ENCODE peak calls at places on chromosomes 3 and 15, in four cellular contexts. One of them, this sample, is unnamed.

GRCh38 chr3:37811625-37812356 is 49.9 kb upstream of the CTDSPL start:
- DNase-seq in GM12891: no peak
- DNase-seq in stimulated activated CD8-positive, alpha-beta memory T cell treated with anti-CD3 and anti-CD28 coated beads, Interleukin-2, amount 100 ng/mL, for 48 hours: no peak
- DNase-seq in EH: no peak
- DNase-seq in this sample: no peak

GRCh38 chr15:55526559-55527036 is 18.6 kb upstream of the DNAAF4 start:
- DNase-seq in GM12891: peak
- DNase-seq in stimulated activated CD8-positive, alpha-beta memory T cell treated with anti-CD3 and anti-CD28 coated beads, Interleukin-2, amount 100 ng/mL, for 48 hours: no peak
- DNase-seq in EH: peak
- DNase-seq in this sample: peak

GRCh38 chr15:84874991-84875390 is 9.5 kb upstream of the SLC28A1 start:
- DNase-seq in GM12891: no peak
- DNase-seq in stimulated activated CD8-positive, alpha-beta memory T cell treated with anti-CD3 and anti-CD28 coated beads, Interleukin-2, amount 100 ng/mL, for 48 hours: no peak
- DNase-seq in EH: no peak
- DNase-seq in this sample: no peak

GRCh38 chr15:44545934-44546802 is 9.2 kb downstream of the EIF3J start:
- DNase-seq in GM12891: no peak
- DNase-seq in stimulated activated CD8-positive, alpha-beta memory T cell treated with anti-CD3 and anti-CD28 coated beads, Interleukin-2, amount 100 ng/mL, for 48 hours: no peak
- DNase-seq in EH: peak
- DNase-seq in this sample: peak

GRCh38 chr3:112610121-112610520 is 30.8 kb downstream of the CCDC80 start:
- DNase-seq in GM12891: no peak
- DNase-seq in stimulated activated CD8-positive, alpha-beta memory T cell treated with anti-CD3 and anti-CD28 coated beads, Interleukin-2, amount 100 ng/mL, for 48 hours: no peak
- DNase-seq in EH: peak
- DNase-seq in this sample: no peak

GRCh38 chr15:45919806-45920205 is 285.0 kb downstream of the SQOR start:
- DNase-seq in GM12891: no peak
- DNase-seq in stimulated activated CD8-positive, alpha-beta memory T cell treated with anti-CD3 and anti-CD28 coated beads, Interleukin-2, amount 100 ng/mL, for 48 hours: no peak
- DNase-seq in EH: peak
- DNase-seq in this sample: peak

GRCh38 chr15:49693491-49693890 is 72.6 kb downstream of the DTWD1 start:
- DNase-seq in GM12891: no peak
- DNase-seq in stimulated activated CD8-positive, alpha-beta memory T cell treated with anti-CD3 and anti-CD28 coated beads, Interleukin-2, amount 100 ng/mL, for 48 hours: no peak
- DNase-seq in EH: peak
- DNase-seq in this sample: no peak

GRCh38 chr3:8552223-8552762 is 50.7 kb downstream of the LMCD1 start:
- DNase-seq in GM12891: no peak
- DNase-seq in stimulated activated CD8-positive, alpha-beta memory T cell treated with anti-CD3 and anti-CD28 coated beads, Interleukin-2, amount 100 ng/mL, for 48 hours: no peak
- DNase-seq in EH: no peak
- DNase-seq in this sample: no peak

GRCh38 chr15:73442968-73443367 is at the start of gene REC114:
- DNase-seq in GM12891: no peak
- DNase-seq in stimulated activated CD8-positive, alpha-beta memory T cell treated with anti-CD3 and anti-CD28 coated beads, Interleukin-2, amount 100 ng/mL, for 48 hours: no peak
- DNase-seq in EH: no peak
- DNase-seq in this sample: no peak

GRCh38 chr3:177831361-177831760 is 634.1 kb upstream of the TBL1XR1 start:
- DNase-seq in GM12891: no peak
- DNase-seq in stimulated activated CD8-positive, alpha-beta memory T cell treated with anti-CD3 and anti-CD28 coated beads, Interleukin-2, amount 100 ng/mL, for 48 hours: no peak
- DNase-seq in EH: no peak
- DNase-seq in this sample: no peak

GRCh38 chr3:27252646-27253045 is 116.5 kb downstream of the NEK10 start:
- DNase-seq in GM12891: no peak
- DNase-seq in stimulated activated CD8-positive, alpha-beta memory T cell treated with anti-CD3 and anti-CD28 coated beads, Interleukin-2, amount 100 ng/mL, for 48 hours: no peak
- DNase-seq in EH: no peak
- DNase-seq in this sample: no peak

GRCh38 chr3:15281817-15282216 is 50.6 kb downstream of the SH3BP5 start:
- DNase-seq in GM12891: no peak
- DNase-seq in stimulated activated CD8-positive, alpha-beta memory T cell treated with anti-CD3 and anti-CD28 coated beads, Interleukin-2, amount 100 ng/mL, for 48 hours: no peak
- DNase-seq in EH: no peak
- DNase-seq in this sample: no peak

GRCh38 chr3:142894493-142894892 is 5.6 kb upstream of the PCOLCE2 start:
- DNase-seq in GM12891: no peak
- DNase-seq in stimulated activated CD8-positive, alpha-beta memory T cell treated with anti-CD3 and anti-CD28 coated beads, Interleukin-2, amount 100 ng/mL, for 48 hours: no peak
- DNase-seq in EH: no peak
- DNase-seq in this sample: no peak

This sample was measured in ACHN.